ENCODE peak calls at places on chromosomes 3 and 15, in seven cellular contexts. C is K562, E is fibroblast of lung, J is GM12878, I is mammary epithelial cell, L is GM23338, P is PC-9. G is an unnamed sample.

GRCh38 chr3:195094211-195094921 is 176.6 kb downstream of the XXYLT1 start:
- DNase-seq in C (no peak), E (no peak), J (peak; percentile 51), I (no peak), L (peak; percentile 32), P (no peak), G (no peak)

GRCh38 chr15:93852761-93853160 is 378.6 kb upstream of the MCTP2 start:
- DNase-seq in C (no peak), E (no peak), J (no peak), I (peak; percentile 46), L (no peak), P (no peak), G (no peak)

GRCh38 chr15:26087881-26088280 is 224.8 kb upstream of the ATP10A start:
- DNase-seq in C (no peak), E (no peak), J (no peak), I (no peak), L (no peak), P (no peak), G (no peak)

GRCh38 chr15:40279437-40280141 is 3.3 kb downstream of the ANKRD63 start:
- DNase-seq in C (peak; percentile 80), E (peak; percentile 48), J (no peak), I (peak; percentile 51), L (peak; percentile 87), P (peak; percentile 42), G (peak; percentile 54)

GRCh38 chr3:16888785-16889607 is 4.2 kb downstream of the PLCL2 start:
- DNase-seq in C (no peak), E (no peak), J (peak; percentile 53), I (no peak), L (no peak), P (no peak), G (no peak)

GRCh38 chr15:41892621-41893421 is 1.0 kb downstream of the SPTBN5 start:
- DNase-seq in C (no peak), E (no peak), J (no peak), I (peak; percentile 25), L (no peak), P (no peak), G (no peak)

GRCh38 chr3:64174328-64174727 is 50.9 kb downstream of the PRICKLE2 start:
- DNase-seq in C (no peak), E (no peak), J (no peak), I (peak; percentile 73), L (no peak), P (peak; percentile 65), G (no peak)

GRCh38 chr3:50523170-50523865 is 19.9 kb upstream of the CACNA2D2 start:
- DNase-seq in C (no peak), E (no peak), J (no peak), I (no peak), L (no peak), P (no peak), G (no peak)

GRCh38 chr3:56347219-56347871 is 120.9 kb downstream of the ERC2 start:
- DNase-seq in C (peak; percentile 40), E (no peak), J (no peak), I (no peak), L (peak; percentile 96), P (no peak), G (peak; percentile 24)

GRCh38 chr15:34773916-34774315 is 19.1 kb upstream of the GJD2 start:
- DNase-seq in C (no peak), E (no peak), J (no peak), I (no peak), L (peak; percentile 76), P (no peak), G (no peak)

GRCh38 chr15:56930663-56931313 is 12.3 kb downstream of the TCF12 start:
- DNase-seq in C (no peak), E (peak; percentile 58), J (no peak), I (no peak), L (no peak), P (no peak), G (no peak)

GRCh38 chr15:56933420-56934210 is 15.2 kb downstream of the TCF12 start:
- DNase-seq in C (no peak), E (no peak), J (no peak), I (no peak), L (no peak), P (no peak), G (no peak)

GRCh38 chr15:56936929-56937328 is 18.5 kb downstream of the TCF12 start:
- DNase-seq in C (no peak), E (no peak), J (no peak), I (no peak), L (no peak), P (no peak), G (no peak)

GRCh38 chr15:56931674-56932507 is 13.4 kb downstream of the TCF12 start:
- DNase-seq in C (no peak), E (no peak), J (no peak), I (no peak), L (no peak), P (no peak), G (peak; percentile 50)

DNA sequence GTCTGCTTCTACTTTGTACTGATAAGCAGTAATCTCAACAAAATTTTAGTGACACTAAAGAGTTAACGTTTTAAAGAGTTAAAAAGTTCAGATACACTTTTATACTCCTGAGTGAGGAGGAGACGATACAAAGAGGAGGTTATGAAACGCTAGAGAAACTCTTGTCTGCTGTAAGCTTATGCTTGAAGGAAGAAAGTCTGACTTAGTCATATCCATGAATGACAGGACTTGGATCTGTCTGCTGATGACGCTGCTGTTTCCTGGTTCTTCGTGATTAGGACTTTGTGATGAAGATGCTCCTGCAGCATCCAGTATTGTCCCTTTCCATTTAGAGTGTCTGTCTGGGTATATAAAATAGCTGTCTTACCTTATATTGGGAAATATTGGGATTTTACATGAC is 15.8 kb downstream of the TCF12 start:
- DNase-seq in C (peak; percentile 49), E (no peak), J (no peak), I (no peak), L (no peak), P (no peak), G (no peak)
- H3K4me1 ChIP-seq in C (peaks cover 17% of the 10 kb centered on the region), E (peaks cover 5% of the 10 kb centered on the region), J (peaks cover 7% of the 10 kb centered on the region), I (peaks cover 11% of the 10 kb centered on the region), L (peaks cover 11% of the 10 kb centered on the region), P (no peaks in the 10 kb centered on the region), G (peaks cover 3% of the 10 kb centered on the region)

DNA sequence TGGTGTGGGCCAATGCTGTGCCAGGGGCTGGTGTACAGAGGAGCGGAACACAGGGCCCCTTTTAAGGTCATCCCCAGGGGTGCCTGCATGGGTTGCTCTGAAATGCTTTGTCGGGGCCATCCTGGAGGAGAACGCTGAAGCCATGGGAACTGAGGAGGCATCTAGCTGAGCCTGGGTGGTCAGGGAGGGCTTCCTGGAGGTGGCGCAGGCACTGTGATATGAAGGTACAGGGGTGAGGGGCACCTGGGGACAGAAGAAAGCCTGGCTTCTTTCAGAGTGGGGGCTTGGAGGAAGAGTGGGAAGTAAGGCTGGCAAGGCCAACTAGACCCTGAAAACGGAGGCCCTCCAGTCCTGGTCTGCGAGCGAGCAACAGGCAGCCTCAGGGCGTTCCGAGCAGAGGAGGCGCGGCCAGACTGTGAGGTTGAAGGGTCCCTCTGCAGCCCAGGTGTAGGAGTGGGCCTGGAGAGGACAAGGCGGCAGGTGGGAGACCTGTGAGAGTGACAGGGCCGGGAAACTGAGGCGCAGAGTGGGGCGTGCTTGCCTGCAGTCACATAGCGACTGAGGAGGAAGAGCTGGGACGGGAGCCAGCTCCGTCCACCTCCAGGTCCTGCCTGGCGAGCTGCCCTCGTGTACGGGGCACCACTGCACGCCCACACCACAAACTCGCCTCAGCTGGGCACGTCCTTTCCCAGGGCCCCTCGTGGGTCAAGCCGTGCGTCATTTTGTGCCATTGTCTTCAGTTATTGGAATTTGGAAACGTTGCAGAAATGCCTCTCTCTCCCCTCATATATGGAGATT is 4.1 kb downstream of the FBLN2 start:
- DNase-seq in C (no peak), E (no peak), J (no peak), I (no peak), L (no peak), P (no peak), G (no peak)
- H3K27me3 ChIP-seq in C (peaks cover 12% of the 10 kb centered on the region), E (no peaks in the 10 kb centered on the region), J (peaks cover 3% of the 10 kb centered on the region), I (peaks cover 10% of the 10 kb centered on the region), L (peaks cover 13% of the 10 kb centered on the region), P (no peaks in the 10 kb centered on the region), G (peaks cover 11% of the 10 kb centered on the region)

GRCh38 chr15:80404057-80404718 is at the start of gene ARNT2:
- DNase-seq in C (no peak), E (no peak), J (no peak), I (no peak), L (peak; percentile 74), P (no peak), G (no peak)
- TF ChIP-seq EZH2 in C (no peak), E (no peak), J (no peak), I (peak; percentile 11), L (no peak), P (no peak), G (peak; percentile 78)

DNA sequence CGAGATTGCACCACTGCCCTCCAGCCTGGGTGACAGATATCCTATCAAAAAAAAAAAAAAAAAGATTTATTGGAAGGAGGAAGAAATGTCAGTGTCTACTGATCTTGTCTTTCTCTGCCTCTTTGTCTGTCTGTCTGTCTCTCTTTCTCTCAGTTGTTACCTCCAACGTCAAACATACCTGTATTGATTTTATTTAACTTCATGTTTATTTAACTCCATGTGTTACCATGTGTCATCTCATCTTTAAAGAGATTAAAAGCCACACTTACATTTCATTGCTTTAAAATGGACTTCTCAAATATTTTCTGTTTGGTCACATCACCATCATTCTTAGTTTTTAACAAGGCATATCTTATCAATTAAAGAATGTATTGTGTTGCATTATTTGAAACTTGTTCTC is 9.4 kb downstream of the CLDN11 start:
- DNase-seq in C (no peak), E (no peak), J (no peak), I (no peak), L (no peak), P (no peak), G (no peak)
- H3K4me1 ChIP-seq in C (peaks cover 15% of the 10 kb centered on the region), E (peaks cover 5% of the 10 kb centered on the region), J (peaks cover 16% of the 10 kb centered on the region), I (peaks cover 5% of the 10 kb centered on the region), L (no peaks in the 10 kb centered on the region), P (no peaks in the 10 kb centered on the region), G (peaks cover 36% of the 10 kb centered on the region)

DNA sequence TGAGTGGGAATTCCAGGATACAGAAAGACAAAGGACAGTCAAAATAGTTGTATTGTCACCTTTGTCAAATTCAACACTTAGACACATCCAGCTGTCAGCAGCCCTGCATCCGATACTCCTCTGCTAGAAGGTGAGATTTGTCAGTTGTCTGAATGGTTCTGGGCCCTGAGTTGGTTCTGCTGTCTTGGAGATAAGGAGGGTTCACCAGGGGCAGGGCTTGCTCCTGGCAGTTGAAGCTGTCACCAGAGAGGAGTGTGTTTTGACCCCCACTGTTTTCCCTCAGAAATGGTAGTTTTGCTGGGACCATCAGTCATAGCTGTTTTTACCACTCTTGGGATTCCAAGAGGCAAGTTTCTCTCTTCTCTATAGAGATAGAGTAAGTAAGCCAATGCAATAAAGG is 3.2 kb upstream of the KY start:
- DNase-seq in C (no peak), E (no peak), J (no peak), I (no peak), L (no peak), P (no peak), G (no peak)
- H3K27me3 ChIP-seq in C (no peaks in the 10 kb centered on the region), E (no peaks in the 10 kb centered on the region), J (peaks cover 3% of the 10 kb centered on the region), I (peaks cover 5% of the 10 kb centered on the region), L (peaks cover 77% of the 10 kb centered on the region), P (peaks cover 69% of the 10 kb centered on the region), G (peaks cover 12% of the 10 kb centered on the region)